ENCODE peak calls at places on chromosomes 7 and 10, in five cellular contexts. G is AG10803, T is GM20000, Y is midbrain, F is caudate nucleus. H is an unnamed sample.

GRCh38 chr7:156459582-156459981 is 181.0 kb upstream of the RNF32 start:
- DNase-seq in G (no peak), F (no peak), T (no peak), Y (no peak), H (no peak)

GRCh38 chr10:132132391-132132841 is 54.3 kb upstream of the DPYSL4 start:
- DNase-seq in F (no peak), T (no peak), Y (no peak), G (no peak), H (no peak)

GRCh38 chr10:102230861-102231356 is 4.8 kb downstream of the ELOVL3 start:
- DNase-seq in T (peak), F (no peak), G (no peak), Y (no peak), H (peak)

GRCh38 chr7:44280636-44280992 is 44.8 kb downstream of the CAMK2B start:
- DNase-seq in F (no peak), G (no peak), Y (no peak), T (no peak), H (no peak)

GRCh38 chr10:112585960-112586359 is 138.9 kb downstream of the VTI1A start:
- DNase-seq in Y (no peak), T (no peak), F (no peak), G (peak), H (no peak)

GRCh38 chr7:145168879-145169278 is 333.0 kb upstream of the TPK1 start:
- DNase-seq in F (no peak), G (no peak), T (no peak), Y (no peak), H (no peak)

GRCh38 chr7:116441534-116441933 is 58.0 kb upstream of the CAV2 start:
- DNase-seq in T (no peak), F (no peak), Y (no peak), G (peak), H (no peak)

GRCh38 chr7:157006205-157006747 is 4.2 kb downstream of the MNX1 start:
- DNase-seq in F (no peak), T (peak), Y (no peak), G (no peak), H (peak)

GRCh38 chr7:123975049-123975448 is 50.0 kb downstream of the SPAM1 start:
- DNase-seq in F (no peak), G (no peak), T (no peak), Y (no peak), H (no peak)

GRCh38 chr10:79052311-79053080 is 16.3 kb upstream of the ZMIZ1 start:
- DNase-seq in Y (no peak), T (no peak), F (no peak), G (no peak), H (no peak)

GRCh38 chr7:114343949-114344708 is 70.5 kb upstream of the FOXP2 start:
- DNase-seq in G (no peak), T (no peak), Y (no peak), F (no peak), H (no peak)

GRCh38 chr7:112521942-112522341 is 41.2 kb downstream of the LSMEM1 start:
- DNase-seq in Y (no peak), G (no peak), F (no peak), T (no peak), H (no peak)

H was measured in stimulated activated naive CD8-positive, alpha-beta T cell treated with anti-CD3 and anti-CD28 coated beads, Interleukin-15, Interleukin-2, amounts not matched to agents 100 U/mL and 50 U/mL, for 24 hours.